ENCODE peak calls at places on chromosome 17, in eight cellular contexts. One of them, this sample, is unnamed.

GRCh38 chr17:49393491-49394255 is 21.0 kb downstream of the PHB1 start:
- DNase-seq in amygdala: no peak
- DNase-seq in globus pallidus: peak; percentile 44
- DNase-seq in nephron progenitor cell: no peak
- DNase-seq in central memory CD4-positive, alpha-beta T cell: no peak
- DNase-seq in Daoy: no peak
- DNase-seq in activated T-cell treated with anti-CD3 and anti-CD28 coated beads, Interleukin-2, amount 50 U/mL, for 4 hours: no peak
- DNase-seq in HEK293T: no peak
- DNase-seq in this sample: no peak

GRCh38 chr17:62950067-62950466 is 16.0 kb upstream of the TANC2 start:
- DNase-seq in amygdala: no peak
- DNase-seq in globus pallidus: no peak
- DNase-seq in nephron progenitor cell: no peak
- DNase-seq in central memory CD4-positive, alpha-beta T cell: no peak
- DNase-seq in Daoy: peak; percentile 71
- DNase-seq in activated T-cell treated with anti-CD3 and anti-CD28 coated beads, Interleukin-2, amount 50 U/mL, for 4 hours: no peak
- DNase-seq in HEK293T: peak; percentile 67
- DNase-seq in this sample: no peak

GRCh38 chr17:81209141-81209540 is 13.6 kb downstream of the CEP131 start:
- DNase-seq in amygdala: no peak
- DNase-seq in globus pallidus: no peak
- DNase-seq in nephron progenitor cell: no peak
- DNase-seq in central memory CD4-positive, alpha-beta T cell: no peak
- DNase-seq in Daoy: no peak
- DNase-seq in activated T-cell treated with anti-CD3 and anti-CD28 coated beads, Interleukin-2, amount 50 U/mL, for 4 hours: no peak
- DNase-seq in HEK293T: no peak
- DNase-seq in this sample: no peak

GRCh38 chr17:58822148-58823050 is 66.7 kb downstream of the PPM1E start:
- DNase-seq in amygdala: no peak
- DNase-seq in globus pallidus: peak; percentile 16
- DNase-seq in nephron progenitor cell: no peak
- DNase-seq in central memory CD4-positive, alpha-beta T cell: no peak
- DNase-seq in Daoy: no peak
- DNase-seq in activated T-cell treated with anti-CD3 and anti-CD28 coated beads, Interleukin-2, amount 50 U/mL, for 4 hours: no peak
- DNase-seq in HEK293T: no peak
- DNase-seq in this sample: peak; percentile 84

GRCh38 chr17:57045868-57046671 is 39.0 kb upstream of the AKAP1 start:
- DNase-seq in amygdala: no peak
- DNase-seq in globus pallidus: no peak
- DNase-seq in nephron progenitor cell: no peak
- DNase-seq in central memory CD4-positive, alpha-beta T cell: peak; percentile 5
- DNase-seq in Daoy: no peak
- DNase-seq in activated T-cell treated with anti-CD3 and anti-CD28 coated beads, Interleukin-2, amount 50 U/mL, for 4 hours: peak; percentile 20
- DNase-seq in HEK293T: no peak
- DNase-seq in this sample: no peak

GRCh38 chr17:2222901-2223616 is 80.5 kb downstream of the SMG6 start:
- DNase-seq in amygdala: no peak
- DNase-seq in globus pallidus: no peak
- DNase-seq in nephron progenitor cell: no peak
- DNase-seq in central memory CD4-positive, alpha-beta T cell: peak; percentile 72
- DNase-seq in Daoy: peak; percentile 52
- DNase-seq in activated T-cell treated with anti-CD3 and anti-CD28 coated beads, Interleukin-2, amount 50 U/mL, for 4 hours: peak; percentile 35
- DNase-seq in HEK293T: no peak
- DNase-seq in this sample: peak; percentile 2

GRCh38 chr17:79219208-79219935 is 144.7 kb downstream of the ENGASE start:
- DNase-seq in amygdala: no peak
- DNase-seq in globus pallidus: no peak
- DNase-seq in nephron progenitor cell: peak; percentile 30
- DNase-seq in central memory CD4-positive, alpha-beta T cell: no peak
- DNase-seq in Daoy: no peak
- DNase-seq in activated T-cell treated with anti-CD3 and anti-CD28 coated beads, Interleukin-2, amount 50 U/mL, for 4 hours: no peak
- DNase-seq in HEK293T: no peak
- DNase-seq in this sample: no peak

GRCh38 chr17:73013299-73013698 is 79.2 kb downstream of the SLC39A11 start:
- DNase-seq in amygdala: no peak
- DNase-seq in globus pallidus: no peak
- DNase-seq in nephron progenitor cell: no peak
- DNase-seq in central memory CD4-positive, alpha-beta T cell: no peak
- DNase-seq in Daoy: no peak
- DNase-seq in activated T-cell treated with anti-CD3 and anti-CD28 coated beads, Interleukin-2, amount 50 U/mL, for 4 hours: no peak
- DNase-seq in HEK293T: no peak
- DNase-seq in this sample: peak; percentile 82

GRCh38 chr17:78745407-78746088 is 36.5 kb downstream of the CYTH1 start:
- DNase-seq in amygdala: no peak
- DNase-seq in globus pallidus: peak; percentile 61
- DNase-seq in nephron progenitor cell: peak; percentile 27
- DNase-seq in central memory CD4-positive, alpha-beta T cell: peak; percentile 52
- DNase-seq in Daoy: peak; percentile 38
- DNase-seq in activated T-cell treated with anti-CD3 and anti-CD28 coated beads, Interleukin-2, amount 50 U/mL, for 4 hours: peak; percentile 44
- DNase-seq in HEK293T: no peak
- DNase-seq in this sample: peak; percentile 42

GRCh38 chr17:38713456-38713855 is 8.4 kb downstream of the MLLT6 start:
- DNase-seq in amygdala: no peak
- DNase-seq in globus pallidus: no peak
- DNase-seq in nephron progenitor cell: no peak
- DNase-seq in central memory CD4-positive, alpha-beta T cell: no peak
- DNase-seq in Daoy: no peak
- DNase-seq in activated T-cell treated with anti-CD3 and anti-CD28 coated beads, Interleukin-2, amount 50 U/mL, for 4 hours: no peak
- DNase-seq in HEK293T: no peak
- DNase-seq in this sample: peak; percentile 35

GRCh38 chr17:79521225-79521624 is 89.6 kb downstream of the RBFOX3 start:
- DNase-seq in amygdala: no peak
- DNase-seq in globus pallidus: no peak
- DNase-seq in nephron progenitor cell: no peak
- DNase-seq in central memory CD4-positive, alpha-beta T cell: no peak
- DNase-seq in Daoy: no peak
- DNase-seq in activated T-cell treated with anti-CD3 and anti-CD28 coated beads, Interleukin-2, amount 50 U/mL, for 4 hours: no peak
- DNase-seq in HEK293T: no peak
- DNase-seq in this sample: no peak

GRCh38 chr17:14749269-14749668 is 448.4 kb downstream of the HS3ST3B1 start:
- DNase-seq in amygdala: no peak
- DNase-seq in globus pallidus: no peak
- DNase-seq in nephron progenitor cell: no peak
- DNase-seq in central memory CD4-positive, alpha-beta T cell: no peak
- DNase-seq in Daoy: no peak
- DNase-seq in activated T-cell treated with anti-CD3 and anti-CD28 coated beads, Interleukin-2, amount 50 U/mL, for 4 hours: no peak
- DNase-seq in HEK293T: no peak
- DNase-seq in this sample: no peak

GRCh38 chr17:56830726-56831363 is 2.9 kb downstream of the C17orf67 start:
- DNase-seq in amygdala: no peak
- DNase-seq in globus pallidus: no peak
- DNase-seq in nephron progenitor cell: no peak
- DNase-seq in central memory CD4-positive, alpha-beta T cell: no peak
- DNase-seq in Daoy: no peak
- DNase-seq in activated T-cell treated with anti-CD3 and anti-CD28 coated beads, Interleukin-2, amount 50 U/mL, for 4 hours: no peak
- DNase-seq in HEK293T: no peak
- DNase-seq in this sample: no peak

GRCh38 chr17:13596241-13596941 is 5.3 kb downstream of the HS3ST3A1 start:
- DNase-seq in amygdala: no peak
- DNase-seq in globus pallidus: no peak
- DNase-seq in nephron progenitor cell: peak; percentile 18
- DNase-seq in central memory CD4-positive, alpha-beta T cell: no peak
- DNase-seq in Daoy: no peak
- DNase-seq in activated T-cell treated with anti-CD3 and anti-CD28 coated beads, Interleukin-2, amount 50 U/mL, for 4 hours: no peak
- DNase-seq in HEK293T: no peak
- DNase-seq in this sample: no peak

GRCh38 chr17:59425085-59425901 is 93.8 kb downstream of the YPEL2 start:
- DNase-seq in amygdala: no peak
- DNase-seq in globus pallidus: no peak
- DNase-seq in nephron progenitor cell: peak; percentile 25
- DNase-seq in central memory CD4-positive, alpha-beta T cell: no peak
- DNase-seq in Daoy: no peak
- DNase-seq in activated T-cell treated with anti-CD3 and anti-CD28 coated beads, Interleukin-2, amount 50 U/mL, for 4 hours: no peak
- DNase-seq in HEK293T: no peak
- DNase-seq in this sample: no peak

GRCh38 chr17:78915872-78916632 is 9.1 kb downstream of the TIMP2 start:
- DNase-seq in amygdala: no peak
- DNase-seq in globus pallidus: no peak
- DNase-seq in nephron progenitor cell: no peak
- DNase-seq in central memory CD4-positive, alpha-beta T cell: no peak
- DNase-seq in Daoy: peak; percentile 90
- DNase-seq in activated T-cell treated with anti-CD3 and anti-CD28 coated beads, Interleukin-2, amount 50 U/mL, for 4 hours: no peak
- DNase-seq in HEK293T: no peak
- DNase-seq in this sample: peak; percentile 80

GRCh38 chr17:67258836-67259468 is 14.0 kb upstream of the HELZ start:
- DNase-seq in amygdala: no peak
- DNase-seq in globus pallidus: no peak
- DNase-seq in nephron progenitor cell: no peak
- DNase-seq in central memory CD4-positive, alpha-beta T cell: peak; percentile 17
- DNase-seq in Daoy: no peak
- DNase-seq in activated T-cell treated with anti-CD3 and anti-CD28 coated beads, Interleukin-2, amount 50 U/mL, for 4 hours: no peak
- DNase-seq in HEK293T: no peak
- DNase-seq in this sample: no peak

GRCh38 chr17:330993-331701 is 21.5 kb downstream of the RPH3AL start:
- DNase-seq in amygdala: no peak
- DNase-seq in globus pallidus: peak; percentile 60
- DNase-seq in nephron progenitor cell: no peak
- DNase-seq in central memory CD4-positive, alpha-beta T cell: peak; percentile 50
- DNase-seq in Daoy: no peak
- DNase-seq in activated T-cell treated with anti-CD3 and anti-CD28 coated beads, Interleukin-2, amount 50 U/mL, for 4 hours: no peak
- DNase-seq in HEK293T: no peak
- DNase-seq in this sample: no peak

GRCh38 chr17:70314096-70314495 is 144.8 kb downstream of the KCNJ2 start:
- DNase-seq in amygdala: no peak
- DNase-seq in globus pallidus: no peak
- DNase-seq in nephron progenitor cell: no peak
- DNase-seq in central memory CD4-positive, alpha-beta T cell: no peak
- DNase-seq in Daoy: no peak
- DNase-seq in activated T-cell treated with anti-CD3 and anti-CD28 coated beads, Interleukin-2, amount 50 U/mL, for 4 hours: no peak
- DNase-seq in HEK293T: no peak
- DNase-seq in this sample: no peak